ENCODE peak calls at places on chromosomes 6 and 20, in eight cellular contexts. U is SK-N-SH; S is PC-3; Q is heart right ventricle; A is CD8-positive, alpha-beta T cell; J is GM12865; C is cardiac muscle cell; F is lower lobe of right lung. O is an unnamed sample.

GRCh38 chr6:111686249-111686997 is 80.7 kb upstream of the TRAF3IP2 start:
- DNase-seq in U (peak), S (no peak), Q (peak), A (no peak), J (no peak), C (no peak), F (no peak), O (no peak)

GRCh38 chr6:26022166-26022510 is 59.5 kb downstream of the TRIM38 start:
- DNase-seq in U (peak), S (peak), Q (no peak), A (peak), J (peak), C (peak), F (no peak), O (peak)

GRCh38 chr20:48338717-48339116 is 489.1 kb downstream of the PREX1 start:
- DNase-seq in U (no peak), S (no peak), Q (no peak), A (no peak), J (no peak), C (peak), F (no peak), O (no peak)

GRCh38 chr6:148037496-148037895 is 305.1 kb upstream of the SASH1 start:
- DNase-seq in U (no peak), S (peak), Q (no peak), A (no peak), J (no peak), C (no peak), F (no peak), O (peak)

GRCh38 chr20:32569380-32570305 is 15.5 kb downstream of the NOL4L start:
- DNase-seq in U (no peak), S (no peak), Q (no peak), A (no peak), J (no peak), C (no peak), F (no peak), O (no peak)

GRCh38 chr6:147103007-147103406 is 101.2 kb upstream of the STXBP5 start:
- DNase-seq in U (no peak), S (no peak), Q (no peak), A (no peak), J (no peak), C (no peak), F (no peak), O (no peak)

GRCh38 chr20:62768815-62769287 is 27.4 kb upstream of the MRGBP start:
- DNase-seq in U (no peak), S (no peak), Q (peak), A (no peak), J (no peak), C (peak), F (peak), O (no peak)

GRCh38 chr6:32082951-32083350 is 26.2 kb downstream of the TNXB start:
- DNase-seq in U (no peak), S (peak), Q (peak), A (no peak), J (no peak), C (peak), F (no peak), O (peak)

GRCh38 chr6:129607581-129608186 is 102.3 kb downstream of the ARHGAP18 start:
- DNase-seq in U (no peak), S (no peak), Q (no peak), A (no peak), J (peak), C (peak), F (no peak), O (no peak)

GRCh38 chr20:4375881-4376280 is 345.8 kb upstream of the PRND start:
- DNase-seq in U (no peak), S (no peak), Q (no peak), A (no peak), J (no peak), C (peak), F (no peak), O (peak)

GRCh38 chr6:84086545-84087429 is 53.2 kb downstream of the MRAP2 start:
- DNase-seq in U (no peak), S (no peak), Q (no peak), A (no peak), J (no peak), C (no peak), F (no peak), O (no peak)

GRCh38 chr20:17504898-17505663 is 26.1 kb downstream of the BFSP1 start:
- DNase-seq in U (peak), S (peak), Q (peak), A (peak), J (peak), C (peak), F (peak), O (peak)

GRCh38 chr20:36741072-36741471 is 4.8 kb downstream of the NDRG3 start:
- DNase-seq in U (peak), S (no peak), Q (no peak), A (no peak), J (no peak), C (no peak), F (no peak), O (no peak)

GRCh38 chr20:58054744-58055373 is 173.6 kb downstream of the ANKRD60 start:
- DNase-seq in U (no peak), S (no peak), Q (peak), A (no peak), J (no peak), C (peak), F (no peak), O (no peak)

GRCh38 chr6:134909701-134910595 is 40.0 kb downstream of the ALDH8A1 start:
- DNase-seq in U (no peak), S (no peak), Q (no peak), A (no peak), J (no peak), C (peak), F (no peak), O (no peak)

GRCh38 chr20:14374191-14374590 is 36.8 kb upstream of the FLRT3 start:
- DNase-seq in U (no peak), S (no peak), Q (no peak), A (no peak), J (no peak), C (no peak), F (no peak), O (no peak)

GRCh38 chr6:148146717-148147116 is 195.9 kb upstream of the SASH1 start:
- DNase-seq in U (no peak), S (peak), Q (no peak), A (peak), J (peak), C (peak), F (no peak), O (peak)

GRCh38 chr6:150334790-150335783 is 33.7 kb upstream of the IYD start:
- DNase-seq in U (peak), S (peak), Q (no peak), A (peak), J (peak), C (peak), F (no peak), O (peak)

GRCh38 chr6:165988306-165988756 is 179.3 kb downstream of the TBXT start:
- DNase-seq in U (no peak), S (no peak), Q (no peak), A (no peak), J (no peak), C (no peak), F (no peak), O (no peak)

GRCh38 chr6:125316621-125317020 is 14.9 kb upstream of the HDDC2 start:
- DNase-seq in U (no peak), S (no peak), Q (no peak), A (no peak), J (no peak), C (peak), F (no peak), O (no peak)

GRCh38 chr6:3329491-3330051 is 70.8 kb downstream of the PSMG4 start:
- DNase-seq in U (no peak), S (no peak), Q (no peak), A (no peak), J (no peak), C (no peak), F (no peak), O (no peak)

GRCh38 chr6:143549630-143550268 is 38.2 kb upstream of the FUCA2 start:
- DNase-seq in U (no peak), S (no peak), Q (no peak), A (no peak), J (peak), C (no peak), F (no peak), O (peak)

GRCh38 chr6:111982681-111983080 is 71.2 kb upstream of the CCN6 start:
- DNase-seq in U (no peak), S (peak), Q (no peak), A (no peak), J (no peak), C (no peak), F (no peak), O (peak)

GRCh38 chr20:37239026-37239451 is 22.6 kb downstream of the GHRH start:
- DNase-seq in U (no peak), S (no peak), Q (no peak), A (no peak), J (no peak), C (no peak), F (no peak), O (no peak)

GRCh38 chr6:144285548-144285797 is 338 bp downstream of the UTRN start:
- DNase-seq in U (peak), S (peak), Q (no peak), A (no peak), J (no peak), C (no peak), F (peak), O (peak)

GRCh38 chr6:160667854-160668481 is 3.9 kb upstream of the LPA start:
- DNase-seq in U (peak), S (peak), Q (no peak), A (no peak), J (peak), C (no peak), F (no peak), O (peak)

GRCh38 chr20:31811198-31811597 is 8.0 kb upstream of the MYLK2 start:
- DNase-seq in U (no peak), S (no peak), Q (no peak), A (no peak), J (no peak), C (no peak), F (no peak), O (no peak)

GRCh38 chr20:51697119-51697826 is 70.9 kb downstream of the ATP9A start:
- DNase-seq in U (no peak), S (peak), Q (no peak), A (no peak), J (no peak), C (peak), F (no peak), O (peak)

GRCh38 chr6:48474764-48475674 is 364.0 kb upstream of the PTCHD4 start:
- DNase-seq in U (no peak), S (peak), Q (no peak), A (no peak), J (no peak), C (peak), F (no peak), O (peak)

GRCh38 chr20:51237278-51237677 is 214.4 kb upstream of the KCNG1 start:
- DNase-seq in U (no peak), S (no peak), Q (peak), A (no peak), J (no peak), C (peak), F (no peak), O (no peak)

GRCh38 chr6:169841251-169841650 is 89.8 kb downstream of the ERMARD start:
- DNase-seq in U (no peak), S (no peak), Q (no peak), A (no peak), J (no peak), C (no peak), F (no peak), O (no peak)

GRCh38 chr6:154187714-154188113 is 148.7 kb downstream of the OPRM1 start:
- DNase-seq in U (no peak), S (no peak), Q (no peak), A (no peak), J (peak), C (no peak), F (no peak), O (no peak)

GRCh38 chr6:15365273-15365687 is 119.4 kb downstream of the JARID2 start:
- DNase-seq in U (peak), S (peak), Q (peak), A (peak), J (no peak), C (peak), F (peak), O (peak)

GRCh38 chr6:92495246-92495645 is 924.1 kb downstream of the EPHA7 start:
- DNase-seq in U (no peak), S (no peak), Q (no peak), A (no peak), J (no peak), C (peak), F (no peak), O (no peak)

GRCh38 chr20:61803416-61803902 is 262.2 kb downstream of the TAF4 start:
- DNase-seq in U (no peak), S (no peak), Q (no peak), A (no peak), J (no peak), C (no peak), F (peak), O (no peak)

GRCh38 chr6:1756472-1757129 is 146.9 kb downstream of the FOXC1 start:
- DNase-seq in U (no peak), S (no peak), Q (no peak), A (no peak), J (no peak), C (no peak), F (no peak), O (no peak)

GRCh38 chr6:1759877-1760276 is 150.2 kb downstream of the FOXC1 start:
- DNase-seq in U (no peak), S (no peak), Q (no peak), A (no peak), J (no peak), C (no peak), F (no peak), O (no peak)

GRCh38 chr6:1760876-1761275 is 151.2 kb downstream of the FOXC1 start:
- DNase-seq in U (no peak), S (no peak), Q (no peak), A (no peak), J (no peak), C (no peak), F (no peak), O (no peak)

GRCh38 chr6:1757133-1757532 is 147.4 kb downstream of the FOXC1 start:
- DNase-seq in U (no peak), S (no peak), Q (no peak), A (no peak), J (no peak), C (no peak), F (no peak), O (no peak)

DNA sequence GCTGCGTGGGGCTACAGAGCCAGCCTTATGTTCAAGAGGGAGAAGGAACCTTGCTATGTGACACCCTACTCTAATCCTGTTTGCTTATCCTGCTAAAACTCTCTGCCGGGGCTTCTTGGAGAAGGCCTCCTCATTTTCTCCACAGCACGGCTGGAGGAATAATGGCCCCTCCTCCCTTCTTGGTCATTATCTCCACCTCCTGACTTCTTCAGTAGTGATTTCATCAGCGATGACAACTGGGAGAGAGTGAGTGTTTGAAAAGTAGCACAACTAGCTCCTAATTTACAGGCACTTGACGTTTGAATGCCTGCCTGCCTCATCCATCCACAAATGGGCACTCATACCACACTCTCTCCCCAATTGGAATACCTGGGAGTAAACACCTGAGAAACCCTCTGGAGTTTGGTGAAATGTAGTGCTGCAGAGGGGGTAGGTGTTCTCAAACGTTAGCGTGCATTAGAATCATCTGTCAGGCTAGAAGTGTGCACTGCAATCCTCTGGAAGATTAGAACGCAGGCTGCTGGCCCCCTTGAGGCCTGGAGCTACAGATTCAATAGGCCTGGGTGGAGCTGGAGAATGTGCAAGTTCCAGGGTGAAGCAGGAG is 148.5 kb downstream of the FOXC1 start:
- DNase-seq in U (no peak), S (no peak), Q (no peak), A (no peak), J (no peak), C (no peak), F (no peak), O (peak)
- TF ChIP-seq CTCF in U (no peak), S (no peak), Q (no peak), A (no peak), J (no peak), C (no peak), F (no peak), O (no peak)

GRCh38 chr6:33276581-33276863 is 401 bp upstream of the B3GALT4 start:
- DNase-seq in U (no peak), S (no peak), Q (no peak), A (no peak), J (no peak), C (no peak), F (no peak), O (no peak)
- H3K4me3 ChIP-seq in U (peak), S (peak), Q (peak), A (peak), J (peak), C (peak), F (peak), O (peak)

GRCh38 chr20:59082077-59082740 is 39.6 kb upstream of the PRELID3B start:
- DNase-seq in U (no peak), S (peak), Q (no peak), A (no peak), J (peak), C (peak), F (no peak), O (peak)
- TF ChIP-seq CTCF in U (peak), S (peak), Q (peak), A (peak), J (peak), C (peak), F (peak), O (peak)

GRCh38 chr6:102525336-102525735 is 1131.8 kb downstream of the GRIK2 start:
- DNase-seq in U (no peak), S (no peak), Q (no peak), A (no peak), J (no peak), C (no peak), F (no peak), O (no peak)

GRCh38 chr6:102517506-102517905 is 1124.0 kb downstream of the GRIK2 start:
- DNase-seq in U (no peak), S (no peak), Q (no peak), A (no peak), J (no peak), C (no peak), F (no peak), O (no peak)

GRCh38 chr6:102520981-102521380 is 1127.5 kb downstream of the GRIK2 start:
- DNase-seq in U (no peak), S (no peak), Q (no peak), A (no peak), J (no peak), C (no peak), F (no peak), O (no peak)
- H3K4me3 ChIP-seq in U (no peak), S (no peak), Q (no peak), A (no peak), J (no peak), C (no peak), F (no peak), O (no peak)

GRCh38 chr6:139374357-139375238 is at the start of gene CITED2:
- DNase-seq in U (peak), S (peak), Q (peak), A (peak), J (peak), C (peak), F (peak), O (peak)
- TF ChIP-seq CTCF in U (peak), S (no peak), Q (peak), A (no peak), J (no peak), C (peak), F (peak), O (peak)

GRCh38 chr20:41247523-41248370 is 69.8 kb downstream of the ZHX3 start:
- DNase-seq in U (no peak), S (no peak), Q (no peak), A (no peak), J (no peak), C (no peak), F (no peak), O (no peak)

GRCh38 chr20:41249371-41249770 is 68.2 kb downstream of the ZHX3 start:
- DNase-seq in U (no peak), S (peak), Q (peak), A (no peak), J (peak), C (peak), F (no peak), O (peak)

GRCh38 chr20:41245086-41245707 is 72.3 kb downstream of the ZHX3 start:
- DNase-seq in U (no peak), S (no peak), Q (no peak), A (no peak), J (peak), C (peak), F (no peak), O (no peak)

GRCh38 chr20:41248371-41249024 is 69.0 kb downstream of the ZHX3 start:
- DNase-seq in U (no peak), S (peak), Q (no peak), A (no peak), J (no peak), C (peak), F (no peak), O (no peak)

GRCh38 chr20:41249781-41250281 is 67.7 kb downstream of the ZHX3 start:
- DNase-seq in U (peak), S (peak), Q (no peak), A (no peak), J (peak), C (peak), F (no peak), O (peak)
- H3K4me3 ChIP-seq in U (no peak), S (no peak), Q (no peak), A (no peak), J (no peak), C (no peak), F (no peak), O (no peak)

O was measured in bronchial epithelial cell.